ENCODE peak calls at places on chromosomes 11 and 22, in four cellular contexts. O, M, A and G are unnamed samples.

GRCh38 chr11:34333787-34334186 is 24.0 kb downstream of the ABTB2 start:
- DNase-seq in M (no peak), A (no peak), O (no peak), G (no peak)

GRCh38 chr11:65892661-65893317 is 2.3 kb downstream of the CCDC85B start:
- DNase-seq in O (no peak), M (no peak), A (no peak), G (no peak)

GRCh38 chr11:57787920-57788716 is 26.5 kb downstream of the CTNND1 start:
- DNase-seq in O (peak; percentile 23), A (no peak), M (no peak), G (no peak)

GRCh38 chr22:46054091-46054877 is 77.3 kb upstream of the WNT7B start:
- DNase-seq in O (peak; percentile 88), M (peak; percentile 58), A (peak; percentile 70), G (peak; percentile 61)

GRCh38 chr11:65640483-65641207 is 2.7 kb downstream of the SIPA1 start:
- DNase-seq in M (no peak), A (peak; percentile 62), O (peak; percentile 68), G (peak; percentile 88)

GRCh38 chr11:58905141-58905715 is 34.1 kb upstream of the GLYATL1 start:
- DNase-seq in M (no peak), A (no peak), O (peak; percentile 20), G (peak; percentile 56)

GRCh38 chr11:107307991-107308390 is 149.6 kb downstream of the CWF19L2 start:
- DNase-seq in O (no peak), M (no peak), A (no peak), G (no peak)

GRCh38 chr11:73152861-73153483 is 10.9 kb upstream of the FCHSD2 start:
- DNase-seq in M (no peak), A (peak; percentile 73), O (no peak), G (peak; percentile 86)

GRCh38 chr11:100878474-100878873 is 191.4 kb downstream of the ARHGAP42 start:
- DNase-seq in O (peak; percentile 39), A (no peak), M (no peak), G (no peak)

GRCh38 chr11:61164610-61165424 is 3.6 kb upstream of the VPS37C start:
- DNase-seq in O (no peak), A (no peak), M (no peak), G (no peak)

GRCh38 chr11:44133335-44133946 is 38.0 kb downstream of the EXT2 start:
- DNase-seq in M (no peak), A (no peak), O (no peak), G (no peak)

GRCh38 chr11:105042178-105042577 is 3.0 kb downstream of the CARD16 start:
- DNase-seq in A (no peak), M (no peak), O (no peak), G (no peak)

GRCh38 chr11:105045897-105046296 is 762 bp upstream of the CARD16 start:
- DNase-seq in M (no peak), A (no peak), O (no peak), G (no peak)

GRCh38 chr11:105052487-105052886 is 7.4 kb upstream of the CARD16 start:
- DNase-seq in A (no peak), O (no peak), M (no peak), G (no peak)

GRCh38 chr11:105051559-105051958 is 6.4 kb upstream of the CARD16 start:
- DNase-seq in A (no peak), O (no peak), M (no peak), G (no peak)

DNA sequence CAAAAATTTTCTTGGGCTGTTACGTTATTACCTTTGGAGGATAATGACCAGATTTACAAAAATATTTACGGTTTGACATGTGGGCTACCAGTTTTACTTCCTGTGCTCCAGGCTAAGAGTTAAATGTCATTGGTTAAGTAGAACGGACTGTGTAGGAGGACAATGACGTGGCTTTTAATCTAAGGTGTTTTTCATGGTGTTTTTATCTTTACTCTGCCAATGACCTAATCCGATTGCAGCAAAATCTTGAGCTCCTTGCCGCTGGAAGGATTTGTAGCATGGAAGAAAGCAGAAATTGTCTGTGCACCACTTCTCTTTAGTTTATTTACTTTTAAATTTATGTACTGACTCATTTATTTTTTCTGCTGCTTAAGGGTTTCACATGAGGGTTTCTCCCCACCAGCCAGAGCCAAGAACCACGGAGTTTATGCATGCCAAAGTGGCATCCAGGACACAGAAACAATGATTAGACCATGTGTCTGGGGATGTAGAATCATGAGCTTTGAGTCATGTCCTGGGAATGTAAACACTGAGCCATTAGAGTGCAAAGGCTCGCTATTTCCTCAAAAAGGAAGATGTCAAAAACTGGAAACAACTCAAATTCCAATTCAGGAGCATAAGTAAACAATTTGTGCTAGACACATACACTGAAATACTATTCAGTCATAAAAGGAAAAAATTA is 1.9 kb upstream of the CARD16 start:
- DNase-seq in A (peak; percentile 35), O (no peak), M (no peak), G (no peak)
- TF ChIP-seq CTCF in A (no peak), O (no peak), M (no peak), G (no peak)

GRCh38 chr22:36326178-36327161 is 61.3 kb downstream of the MYH9 start:
- DNase-seq in O (no peak), A (no peak), M (no peak), G (no peak)
- TF ChIP-seq POLR2A in O (no peak), A (no peak), M (no peak), G (no peak)

DNA sequence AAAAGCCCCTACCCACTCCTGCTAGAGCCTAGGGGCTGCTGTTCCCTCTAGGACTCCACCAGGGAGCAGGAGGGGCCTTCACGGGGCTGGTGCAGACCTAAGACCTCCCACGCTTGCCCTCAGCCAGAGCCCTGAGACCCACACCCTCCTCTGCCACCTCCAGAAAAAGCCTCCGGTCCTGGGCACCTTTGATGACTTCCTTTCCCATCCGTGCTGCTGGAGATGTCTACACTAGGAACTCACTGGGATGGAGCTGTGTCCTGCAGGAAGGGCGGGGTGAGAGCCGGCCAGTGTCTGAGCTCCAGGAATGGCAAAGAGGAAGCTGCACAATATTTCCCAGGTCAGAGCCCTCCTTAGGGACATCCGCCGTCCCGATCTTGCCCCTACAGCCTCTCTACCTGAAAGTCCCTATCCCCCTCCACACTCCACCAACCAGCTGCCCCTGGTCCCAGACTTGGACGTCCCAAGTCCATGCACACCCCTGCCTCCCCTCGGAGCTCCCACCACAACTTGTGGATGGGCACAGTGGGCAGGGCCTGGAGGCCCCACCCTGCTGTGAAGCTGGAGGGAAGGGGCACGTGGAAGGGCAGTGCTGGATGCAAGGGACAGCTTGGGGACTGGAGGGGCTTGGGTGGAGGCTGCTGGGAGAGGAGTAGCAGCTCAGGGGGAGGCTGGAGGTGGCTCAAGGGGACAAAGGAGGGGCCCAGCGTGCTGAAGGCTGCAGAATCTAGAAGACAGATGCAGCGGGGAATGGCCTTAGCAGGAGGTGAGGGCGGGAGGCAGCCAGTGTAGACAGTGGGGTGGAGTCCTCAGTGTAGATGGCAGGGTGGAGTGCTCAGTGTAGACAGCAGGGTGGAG is 13.5 kb upstream of the LRP5 start:
- DNase-seq in M (no peak), A (peak; percentile 57), O (peak; percentile 22), G (peak; percentile 57)
- H3K9me3 ChIP-seq in M (no peaks in the 10 kb centered on the region), A (no peaks in the 10 kb centered on the region), O (no peaks in the 10 kb centered on the region), G (no peaks in the 10 kb centered on the region)

DNA sequence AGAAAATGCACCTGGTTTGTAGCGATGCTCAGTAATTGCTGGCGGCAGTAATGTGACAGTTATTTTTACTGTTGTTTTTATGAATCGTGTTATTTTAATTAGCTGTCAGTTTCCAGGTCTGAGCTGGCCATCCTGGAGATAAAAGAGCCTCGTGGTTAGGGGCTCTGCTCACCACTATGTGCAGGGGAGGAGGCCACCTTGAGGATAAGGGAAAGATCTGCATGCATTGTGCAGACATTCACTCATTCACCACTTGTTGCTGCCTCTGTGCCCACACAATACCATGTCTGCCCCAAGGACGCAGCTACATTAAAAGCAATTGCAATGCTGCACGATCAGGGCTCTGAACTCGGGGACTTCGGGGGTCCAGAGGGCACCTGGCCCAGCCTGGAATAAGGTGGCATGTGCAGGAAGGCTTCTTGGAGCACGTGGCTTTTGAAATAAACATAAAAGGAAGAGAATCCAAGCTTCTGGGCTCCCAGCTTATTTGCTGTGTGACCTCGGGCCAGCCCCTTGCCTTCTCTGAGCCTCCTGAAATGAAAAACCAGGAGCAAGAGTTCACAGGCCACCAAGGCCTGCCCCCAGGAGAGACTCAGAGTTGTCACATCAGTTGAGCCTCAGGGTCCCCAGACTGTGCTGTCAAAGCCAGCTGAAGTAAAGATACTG is 44.7 kb upstream of the SHISAL1 start:
- DNase-seq in M (no peak), O (no peak), A (no peak), G (peak; percentile 25)
- TF ChIP-seq CTCF in M (no peak), O (no peak), A (no peak), G (no peak)

GRCh38 chr11:839280-839623 is 3.1 kb downstream of the POLR2L start:
- DNase-seq in O (no peak), M (no peak), A (no peak), G (no peak)
- TF ChIP-seq POLR2A in O (no peak), M (no peak), A (no peak), G (no peak)

GRCh38 chr22:47388778-47389177 is 626.3 kb downstream of the TBC1D22A start:
- DNase-seq in M (no peak), A (no peak), O (no peak), G (no peak)
- H3K9me3 ChIP-seq in M (no peaks in the 10 kb centered on the region), A (no peaks in the 10 kb centered on the region), O (no peaks in the 10 kb centered on the region), G (no peaks in the 10 kb centered on the region)